ENCODE peak calls at places on chromosomes 12 and 14, in eight cellular contexts. One of them, this sample, is unnamed.
A peak's percentile ranks its signal among the peaks of the same experiment; 100 is the strongest.

GRCh38 chr12:57214398-57214781 is 2.2 kb upstream of the NXPH4 start:
- DNase-seq in GM23338: peak; percentile 93
- DNase-seq in OCI-LY7: peak; percentile 84
- DNase-seq in neural progenitor cell: peak; percentile 87
- DNase-seq in GM23248: peak; percentile 75
- DNase-seq in HCT116: no peak
- DNase-seq in PC-3: peak; percentile 72
- DNase-seq in hepatocyte: peak; percentile 82
- DNase-seq in this sample: peak; percentile 88

GRCh38 chr12:5078423-5078822 is 34.7 kb downstream of the KCNA5 start:
- DNase-seq in hepatocyte: peak; percentile 44
- DNase-seq in OCI-LY7: no peak
- DNase-seq in GM23248: no peak
- DNase-seq in neural progenitor cell: no peak
- DNase-seq in PC-3: no peak
- DNase-seq in GM23338: no peak
- DNase-seq in HCT116: no peak
- DNase-seq in this sample: peak; percentile 55

GRCh38 chr14:75040497-75040896 is 10.8 kb downstream of the MLH3 start:
- DNase-seq in OCI-LY7: no peak
- DNase-seq in HCT116: no peak
- DNase-seq in GM23248: no peak
- DNase-seq in neural progenitor cell: no peak
- DNase-seq in GM23338: no peak
- DNase-seq in hepatocyte: no peak
- DNase-seq in PC-3: no peak
- DNase-seq in this sample: no peak

GRCh38 chr12:23987032-23987431 is 37.6 kb upstream of the SOX5 start:
- DNase-seq in HCT116: no peak
- DNase-seq in GM23338: no peak
- DNase-seq in OCI-LY7: no peak
- DNase-seq in neural progenitor cell: no peak
- DNase-seq in hepatocyte: no peak
- DNase-seq in PC-3: no peak
- DNase-seq in GM23248: no peak
- DNase-seq in this sample: no peak

GRCh38 chr12:98870521-98870920 is 225.4 kb downstream of the APAF1 start:
- DNase-seq in hepatocyte: no peak
- DNase-seq in HCT116: no peak
- DNase-seq in neural progenitor cell: peak; percentile 41
- DNase-seq in OCI-LY7: no peak
- DNase-seq in PC-3: no peak
- DNase-seq in GM23338: no peak
- DNase-seq in GM23248: no peak
- DNase-seq in this sample: no peak

GRCh38 chr14:52032196-52032865 is 36.5 kb downstream of the NID2 start:
- DNase-seq in hepatocyte: no peak
- DNase-seq in GM23248: peak; percentile 70
- DNase-seq in HCT116: no peak
- DNase-seq in OCI-LY7: no peak
- DNase-seq in neural progenitor cell: no peak
- DNase-seq in GM23338: no peak
- DNase-seq in PC-3: no peak
- DNase-seq in this sample: no peak

GRCh38 chr12:13135336-13136178 is 32.1 kb upstream of the GSG1 start:
- DNase-seq in GM23338: peak; percentile 59
- DNase-seq in HCT116: peak; percentile 47
- DNase-seq in hepatocyte: peak; percentile 60
- DNase-seq in neural progenitor cell: no peak
- DNase-seq in GM23248: peak; percentile 98
- DNase-seq in OCI-LY7: no peak
- DNase-seq in PC-3: peak; percentile 97
- DNase-seq in this sample: no peak

GRCh38 chr14:96104469-96105057 is 65.4 kb downstream of the C14orf132 start:
- DNase-seq in GM23338: no peak
- DNase-seq in GM23248: peak; percentile 100
- DNase-seq in OCI-LY7: no peak
- DNase-seq in PC-3: peak; percentile 22
- DNase-seq in HCT116: no peak
- DNase-seq in neural progenitor cell: no peak
- DNase-seq in hepatocyte: peak; percentile 80
- DNase-seq in this sample: no peak

GRCh38 chr12:56831936-56832335 is 68.8 kb downstream of the HSD17B6 start:
- DNase-seq in GM23248: no peak
- DNase-seq in GM23338: no peak
- DNase-seq in PC-3: no peak
- DNase-seq in neural progenitor cell: no peak
- DNase-seq in HCT116: no peak
- DNase-seq in hepatocyte: no peak
- DNase-seq in OCI-LY7: no peak
- DNase-seq in this sample: no peak

GRCh38 chr14:69877492-69877891 is 1.7 kb upstream of the SMOC1 start:
- DNase-seq in hepatocyte: peak; percentile 41
- DNase-seq in HCT116: peak; percentile 29
- DNase-seq in PC-3: no peak
- DNase-seq in GM23248: peak; percentile 46
- DNase-seq in GM23338: peak; percentile 64
- DNase-seq in OCI-LY7: peak; percentile 6
- DNase-seq in neural progenitor cell: peak; percentile 65
- DNase-seq in this sample: peak; percentile 61

GRCh38 chr14:30884925-30885324 is 10.6 kb downstream of the COCH start:
- DNase-seq in PC-3: no peak
- DNase-seq in GM23338: no peak
- DNase-seq in OCI-LY7: no peak
- DNase-seq in hepatocyte: no peak
- DNase-seq in HCT116: no peak
- DNase-seq in GM23248: no peak
- DNase-seq in neural progenitor cell: no peak
- DNase-seq in this sample: no peak

GRCh38 chr12:63917864-63918742 is 73.6 kb downstream of the SRGAP1 start:
- DNase-seq in PC-3: peak; percentile 99
- DNase-seq in neural progenitor cell: no peak
- DNase-seq in GM23338: no peak
- DNase-seq in OCI-LY7: peak; percentile 20
- DNase-seq in hepatocyte: peak; percentile 73
- DNase-seq in HCT116: peak; percentile 91
- DNase-seq in GM23248: peak; percentile 96
- DNase-seq in this sample: no peak

GRCh38 chr14:81066672-81067071 is 111.3 kb downstream of the TSHR start:
- DNase-seq in GM23248: no peak
- DNase-seq in hepatocyte: no peak
- DNase-seq in GM23338: no peak
- DNase-seq in HCT116: no peak
- DNase-seq in PC-3: peak; percentile 2
- DNase-seq in neural progenitor cell: no peak
- DNase-seq in OCI-LY7: no peak
- DNase-seq in this sample: no peak

GRCh38 chr14:95998656-95999055 is 40.5 kb upstream of the C14orf132 start:
- DNase-seq in OCI-LY7: peak; percentile 10
- DNase-seq in hepatocyte: no peak
- DNase-seq in neural progenitor cell: no peak
- DNase-seq in GM23338: no peak
- DNase-seq in GM23248: peak; percentile 73
- DNase-seq in PC-3: peak; percentile 33
- DNase-seq in HCT116: peak; percentile 16
- DNase-seq in this sample: peak; percentile 43

GRCh38 chr14:51562816-51563215 is 88.9 kb upstream of the FRMD6 start:
- DNase-seq in neural progenitor cell: no peak
- DNase-seq in hepatocyte: no peak
- DNase-seq in GM23248: peak; percentile 63
- DNase-seq in HCT116: no peak
- DNase-seq in PC-3: peak; percentile 40
- DNase-seq in GM23338: no peak
- DNase-seq in OCI-LY7: no peak
- DNase-seq in this sample: no peak

GRCh38 chr14:64536488-64537245 is 3.9 kb upstream of the HSPA2 start:
- DNase-seq in GM23338: peak; percentile 20
- DNase-seq in GM23248: peak; percentile 65
- DNase-seq in hepatocyte: no peak
- DNase-seq in neural progenitor cell: no peak
- DNase-seq in PC-3: no peak
- DNase-seq in OCI-LY7: no peak
- DNase-seq in HCT116: no peak
- DNase-seq in this sample: no peak

GRCh38 chr12:111842556-111843396 is 748 bp downstream of the MAPKAPK5 start:
- DNase-seq in neural progenitor cell: peak; percentile 23
- DNase-seq in HCT116: no peak
- DNase-seq in hepatocyte: peak; percentile 55
- DNase-seq in PC-3: peak; percentile 15
- DNase-seq in GM23338: peak; percentile 32
- DNase-seq in GM23248: peak; percentile 63
- DNase-seq in OCI-LY7: no peak
- DNase-seq in this sample: no peak

GRCh38 chr14:49966304-49966809 is 73.5 kb downstream of the ARF6 start:
- DNase-seq in GM23248: peak; percentile 57
- DNase-seq in HCT116: no peak
- DNase-seq in hepatocyte: peak; percentile 76
- DNase-seq in GM23338: peak; percentile 50
- DNase-seq in neural progenitor cell: peak; percentile 35
- DNase-seq in OCI-LY7: no peak
- DNase-seq in PC-3: no peak
- DNase-seq in this sample: no peak

GRCh38 chr14:49961270-49962222 is 68.7 kb downstream of the ARF6 start:
- DNase-seq in GM23248: no peak
- DNase-seq in neural progenitor cell: no peak
- DNase-seq in HCT116: no peak
- DNase-seq in OCI-LY7: peak; percentile 43
- DNase-seq in PC-3: peak; percentile 65
- DNase-seq in hepatocyte: no peak
- DNase-seq in GM23338: no peak
- DNase-seq in this sample: no peak

GRCh38 chr14:49959822-49960408 is 67.0 kb downstream of the ARF6 start:
- DNase-seq in OCI-LY7: peak; percentile 96
- DNase-seq in GM23248: no peak
- DNase-seq in hepatocyte: no peak
- DNase-seq in GM23338: no peak
- DNase-seq in neural progenitor cell: no peak
- DNase-seq in PC-3: no peak
- DNase-seq in HCT116: no peak
- DNase-seq in this sample: no peak

GRCh38 chr14:49960453-49960852 is 67.6 kb downstream of the ARF6 start:
- DNase-seq in OCI-LY7: peak; percentile 57
- DNase-seq in neural progenitor cell: no peak
- DNase-seq in GM23338: no peak
- DNase-seq in hepatocyte: no peak
- DNase-seq in HCT116: no peak
- DNase-seq in GM23248: no peak
- DNase-seq in PC-3: no peak
- DNase-seq in this sample: no peak

DNA sequence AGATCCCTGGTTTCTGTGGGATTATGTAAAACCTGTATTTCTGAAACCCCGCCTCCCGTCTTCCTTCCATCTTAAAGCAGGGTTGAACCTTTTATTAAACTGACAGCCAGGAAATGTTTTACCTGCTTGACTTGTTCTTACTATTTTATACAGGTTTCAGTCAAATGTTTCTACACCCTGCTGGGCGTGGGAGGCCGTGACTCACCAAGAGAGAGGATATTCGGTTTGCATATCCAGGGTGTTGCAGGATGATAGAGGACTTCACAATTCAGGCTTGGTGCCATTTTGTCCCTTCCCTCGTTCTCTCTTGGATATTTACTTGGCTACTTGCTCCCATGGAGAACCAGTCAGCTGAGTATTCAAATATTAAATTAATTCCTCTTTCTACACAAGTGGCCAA is 69.7 kb downstream of the ARF6 start:
- DNase-seq in OCI-LY7: peak; percentile 79
- DNase-seq in neural progenitor cell: no peak
- DNase-seq in GM23248: peak; percentile 57
- DNase-seq in GM23338: no peak
- DNase-seq in HCT116: no peak
- DNase-seq in PC-3: peak; percentile 97
- DNase-seq in hepatocyte: no peak
- DNase-seq in this sample: no peak
- TF ChIP-seq EZH2phosphoT487 in OCI-LY7: no peak
- TF ChIP-seq EZH2phosphoT487 in neural progenitor cell: no peak
- TF ChIP-seq EZH2phosphoT487 in GM23248: no peak
- TF ChIP-seq EZH2phosphoT487 in GM23338: no peak
- TF ChIP-seq EZH2phosphoT487 in HCT116: no peak
- TF ChIP-seq EZH2phosphoT487 in PC-3: no peak
- TF ChIP-seq EZH2phosphoT487 in hepatocyte: no peak
- TF ChIP-seq EZH2phosphoT487 in this sample: no peak

GRCh38 chr14:32593290-32593942 is 264.3 kb downstream of the AKAP6 start:
- DNase-seq in hepatocyte: no peak
- DNase-seq in PC-3: peak; percentile 48
- DNase-seq in GM23248: peak; percentile 90
- DNase-seq in neural progenitor cell: no peak
- DNase-seq in GM23338: no peak
- DNase-seq in HCT116: no peak
- DNase-seq in OCI-LY7: no peak
- DNase-seq in this sample: no peak
- TF ChIP-seq EZH2phosphoT487 in hepatocyte: no peak
- TF ChIP-seq EZH2phosphoT487 in PC-3: no peak
- TF ChIP-seq EZH2phosphoT487 in GM23248: no peak
- TF ChIP-seq EZH2phosphoT487 in neural progenitor cell: no peak
- TF ChIP-seq EZH2phosphoT487 in GM23338: no peak
- TF ChIP-seq EZH2phosphoT487 in HCT116: no peak
- TF ChIP-seq EZH2phosphoT487 in OCI-LY7: no peak
- TF ChIP-seq EZH2phosphoT487 in this sample: no peak

GRCh38 chr12:89276860-89277259 is 75.4 kb downstream of the DUSP6 start:
- DNase-seq in PC-3: no peak
- DNase-seq in GM23338: no peak
- DNase-seq in hepatocyte: no peak
- DNase-seq in GM23248: no peak
- DNase-seq in OCI-LY7: no peak
- DNase-seq in neural progenitor cell: no peak
- DNase-seq in HCT116: no peak
- DNase-seq in this sample: no peak
- TF ChIP-seq EZH2phosphoT487 in PC-3: no peak
- TF ChIP-seq EZH2phosphoT487 in GM23338: no peak
- TF ChIP-seq EZH2phosphoT487 in hepatocyte: no peak
- TF ChIP-seq EZH2phosphoT487 in GM23248: no peak
- TF ChIP-seq EZH2phosphoT487 in OCI-LY7: no peak
- TF ChIP-seq EZH2phosphoT487 in neural progenitor cell: no peak
- TF ChIP-seq EZH2phosphoT487 in HCT116: no peak
- TF ChIP-seq EZH2phosphoT487 in this sample: no peak

GRCh38 chr14:21382886-21383847 is 652 bp downstream of the SUPT16H start:
- DNase-seq in PC-3: peak; percentile 49
- DNase-seq in neural progenitor cell: peak; percentile 59
- DNase-seq in GM23338: peak; percentile 57
- DNase-seq in HCT116: no peak
- DNase-seq in GM23248: peak; percentile 86
- DNase-seq in hepatocyte: peak; percentile 68
- DNase-seq in OCI-LY7: peak; percentile 71
- DNase-seq in this sample: peak; percentile 48

GRCh38 chr14:21383848-21384493 is at the start of gene SUPT16H:
- DNase-seq in PC-3: peak; percentile 95
- DNase-seq in hepatocyte: peak; percentile 98
- DNase-seq in GM23338: peak; percentile 99
- DNase-seq in neural progenitor cell: peak; percentile 98
- DNase-seq in HCT116: peak; percentile 85
- DNase-seq in OCI-LY7: peak; percentile 97
- DNase-seq in GM23248: peak; percentile 99
- DNase-seq in this sample: peak; percentile 88

GRCh38 chr14:21382095-21382494 is 1.7 kb downstream of the SUPT16H start:
- DNase-seq in GM23248: peak; percentile 9
- DNase-seq in HCT116: no peak
- DNase-seq in hepatocyte: no peak
- DNase-seq in GM23338: no peak
- DNase-seq in OCI-LY7: no peak
- DNase-seq in PC-3: no peak
- DNase-seq in neural progenitor cell: no peak
- DNase-seq in this sample: no peak

GRCh38 chr14:21384494-21384851 is 654 bp upstream of the SUPT16H start:
- DNase-seq in GM23248: no peak
- DNase-seq in HCT116: no peak
- DNase-seq in hepatocyte: no peak
- DNase-seq in GM23338: no peak
- DNase-seq in OCI-LY7: no peak
- DNase-seq in neural progenitor cell: no peak
- DNase-seq in PC-3: no peak
- DNase-seq in this sample: no peak

GRCh38 chr14:21379338-21379737 is 4.5 kb downstream of the SUPT16H start:
- DNase-seq in neural progenitor cell: no peak
- DNase-seq in GM23248: no peak
- DNase-seq in GM23338: no peak
- DNase-seq in hepatocyte: no peak
- DNase-seq in PC-3: no peak
- DNase-seq in OCI-LY7: no peak
- DNase-seq in HCT116: no peak
- DNase-seq in this sample: no peak
- TF ChIP-seq EZH2phosphoT487 in neural progenitor cell: no peak
- TF ChIP-seq EZH2phosphoT487 in GM23248: no peak
- TF ChIP-seq EZH2phosphoT487 in GM23338: no peak
- TF ChIP-seq EZH2phosphoT487 in hepatocyte: no peak
- TF ChIP-seq EZH2phosphoT487 in PC-3: no peak
- TF ChIP-seq EZH2phosphoT487 in OCI-LY7: no peak
- TF ChIP-seq EZH2phosphoT487 in HCT116: no peak
- TF ChIP-seq EZH2phosphoT487 in this sample: no peak